ENCODE peak calls at places on chromosomes 7 and 10, in four cellular contexts. H is A549, O is SK-N-SH, W is K562. B is an unnamed sample.

GRCh38 chr7:51068401-51068800 is 248.2 kb downstream of the COBL start:
- DNase-seq in H (no peak), O (no peak), W (no peak), B (no peak)

GRCh38 chr7:111074071-111074771 is 16.7 kb upstream of the LRRN3 start:
- DNase-seq in H (no peak), O (no peak), W (peak), B (no peak)

GRCh38 chr7:97973206-97973658 is 16.8 kb downstream of the OCM2 start:
- DNase-seq in H (peak), O (peak), W (peak), B (no peak)

GRCh38 chr10:5413012-5413938 is 918 bp downstream of the NET1 start:
- DNase-seq in H (peak), O (no peak), W (no peak), B (peak)

GRCh38 chr10:79025113-79025832 is 43.5 kb upstream of the ZMIZ1 start:
- DNase-seq in H (no peak), O (peak), W (no peak), B (no peak)

GRCh38 chr7:71372991-71373390 is 241.0 kb downstream of the GALNT17 start:
- DNase-seq in H (no peak), O (no peak), W (no peak), B (no peak)

GRCh38 chr10:132539431-132539839 is 1.8 kb downstream of the INPP5A start:
- DNase-seq in H (no peak), O (no peak), W (no peak), B (no peak)

GRCh38 chr10:22479419-22479818 is 134.1 kb downstream of the SPAG6 start:
- DNase-seq in H (no peak), O (no peak), W (peak), B (no peak)

GRCh38 chr10:29557665-29558064 is 77.1 kb downstream of the SVIL start:
- DNase-seq in H (no peak), O (peak), W (no peak), B (no peak)

GRCh38 chr7:155804897-155805825 is 7.1 kb downstream of the SHH start:
- DNase-seq in H (peak), O (peak), W (peak), B (peak)

DNA sequence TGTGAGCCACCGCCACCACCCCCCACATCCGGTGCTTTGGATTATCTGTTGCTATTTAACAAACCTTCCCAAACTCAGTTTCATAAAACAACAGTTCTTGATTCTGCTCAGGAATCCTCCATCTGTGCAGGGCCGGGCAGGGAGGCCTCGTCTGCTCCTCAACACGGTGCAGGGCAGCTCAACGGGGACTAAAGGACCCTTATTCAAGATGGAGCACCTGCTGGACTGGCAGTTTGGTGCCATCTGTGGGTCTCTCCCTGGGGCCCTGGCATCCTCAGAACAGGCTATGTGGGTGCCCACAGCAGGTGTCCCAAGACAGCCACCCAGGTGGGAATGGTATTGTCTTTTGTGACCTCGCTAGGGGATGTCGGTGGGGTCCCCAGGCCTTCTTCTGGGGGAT is 31.0 kb upstream of the ELFN1 start:
- DNase-seq in H (no peak), O (no peak), W (no peak), B (no peak)
- TF ChIP-seq SMC3 in H (no peak), O (no peak), W (no peak), B (no peak)

DNA sequence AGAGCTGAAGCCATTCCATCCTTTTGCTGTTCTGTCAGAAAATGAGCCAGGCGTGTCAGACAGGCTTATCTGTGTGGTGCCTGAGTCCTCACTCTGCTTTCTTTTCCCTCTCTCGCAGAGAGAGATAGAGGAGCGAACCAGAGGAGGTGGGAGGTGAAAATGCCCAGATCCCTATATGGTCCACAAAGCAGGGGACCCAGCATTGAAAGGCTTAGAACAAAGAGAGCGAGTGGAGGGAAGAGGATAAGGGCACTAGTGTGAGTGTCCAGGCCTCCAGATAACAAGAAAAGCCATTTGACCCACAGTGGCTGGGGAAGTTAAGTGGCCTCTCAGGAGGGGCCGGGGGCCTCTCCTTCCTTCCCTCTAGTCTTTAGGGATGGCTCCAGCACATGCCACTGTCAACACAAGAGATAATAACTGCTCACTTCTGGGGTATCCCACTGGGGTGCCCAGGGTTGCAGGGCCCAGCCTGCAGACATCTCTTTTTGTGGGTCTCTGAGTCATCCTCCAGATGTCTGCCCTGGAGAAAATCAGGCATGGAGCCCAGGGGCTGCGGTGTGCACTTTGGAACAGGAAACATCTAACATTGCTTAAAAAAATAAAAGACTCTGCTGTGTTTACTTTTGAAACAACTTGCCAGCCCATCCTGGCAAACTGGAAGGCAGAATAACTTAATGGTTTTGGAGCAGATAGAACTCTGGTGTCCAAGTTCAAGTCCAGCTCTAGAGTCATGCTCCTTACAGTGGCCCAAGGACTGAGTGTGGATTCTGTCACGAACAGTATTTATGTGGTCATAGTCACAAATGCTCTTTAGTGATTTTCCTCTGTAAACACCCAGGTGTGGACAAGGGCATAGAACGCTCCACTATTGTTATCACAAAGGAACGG is 189.5 kb downstream of the CXCL12 start:
- DNase-seq in H (peak), O (no peak), W (no peak), B (peak)
- TF ChIP-seq RCOR1 in H (no peak), O (no peak), W (no peak), B (no peak)

DNA sequence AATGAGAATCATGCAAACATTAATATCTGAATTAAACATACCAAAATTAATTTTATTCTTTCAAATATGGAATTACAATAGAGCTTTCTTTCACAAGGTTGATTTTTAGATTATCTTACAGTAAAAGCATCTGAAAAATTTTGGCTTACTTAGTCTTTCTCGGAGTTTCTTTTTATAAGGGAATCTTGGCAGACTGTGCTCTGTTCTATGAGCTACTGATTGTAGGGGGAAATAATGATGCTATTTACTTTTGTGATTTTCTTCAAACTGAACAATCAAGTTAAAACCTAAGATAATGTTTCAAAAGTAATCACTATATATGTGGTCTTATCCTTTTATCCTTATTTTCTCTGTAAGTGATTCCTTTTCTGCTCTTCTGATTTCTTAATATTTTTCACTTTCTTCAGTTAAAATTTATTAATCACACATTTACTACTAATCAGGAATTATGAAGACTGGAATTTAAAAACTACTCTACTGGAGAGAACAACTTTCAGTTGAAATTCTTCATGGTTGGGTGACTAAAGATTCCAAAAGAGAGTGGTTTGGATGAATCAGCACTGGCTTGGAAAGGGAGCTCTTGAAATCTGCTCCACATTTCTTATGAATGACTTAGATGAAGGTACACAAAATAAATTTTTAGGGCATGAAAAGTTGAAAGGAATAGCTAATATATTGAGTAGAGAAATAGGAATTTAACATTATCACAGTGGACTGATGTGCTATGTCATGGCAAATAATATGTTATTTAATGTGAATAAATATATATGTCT is 103.9 kb downstream of the PPP1R9A start:
- DNase-seq in H (peak), O (no peak), W (no peak), B (peak)
- TF ChIP-seq SMC3 in H (peak), O (no peak), W (no peak), B (no peak)

GRCh38 chr7:127758845-127759244 is 106.9 kb downstream of the SND1 start:
- DNase-seq in H (no peak), O (no peak), W (no peak), B (no peak)
- TF ChIP-seq RCOR1 in H (no peak), O (no peak), W (no peak), B (no peak)

GRCh38 chr7:128794020-128794419 is 2.3 kb downstream of the CCDC136 start:
- DNase-seq in H (peak), O (no peak), W (no peak), B (no peak)
- TF ChIP-seq SMC3 in H (peak), O (no peak), W (no peak), B (no peak)

GRCh38 chr7:48083114-48083830 is 5.8 kb upstream of the UPP1 start:
- DNase-seq in H (no peak), O (no peak), W (no peak), B (peak)

GRCh38 chr7:48087349-48087748 is 1.7 kb upstream of the UPP1 start:
- DNase-seq in H (no peak), O (no peak), W (no peak), B (peak)

GRCh38 chr7:48085433-48085791 is 3.7 kb upstream of the UPP1 start:
- DNase-seq in H (no peak), O (no peak), W (no peak), B (no peak)

GRCh38 chr7:48085942-48086341 is 3.1 kb upstream of the UPP1 start:
- DNase-seq in H (no peak), O (no peak), W (no peak), B (no peak)

GRCh38 chr7:48084727-48085432 is 4.2 kb upstream of the UPP1 start:
- DNase-seq in H (peak), O (peak), W (peak), B (peak)
- TF ChIP-seq RCOR1 in H (no peak), O (no peak), W (peak), B (peak)

GRCh38 chr10:3196971-3197353 is 24.4 kb upstream of the PITRM1 start:
- DNase-seq in H (no peak), O (no peak), W (no peak), B (no peak)

GRCh38 chr10:3198900-3199299 is 26.3 kb upstream of the PITRM1 start:
- DNase-seq in H (no peak), O (no peak), W (no peak), B (no peak)

GRCh38 chr10:3196482-3196881 is 23.9 kb upstream of the PITRM1 start:
- DNase-seq in H (no peak), O (no peak), W (no peak), B (no peak)

GRCh38 chr10:3197354-3198003 is 24.9 kb upstream of the PITRM1 start:
- DNase-seq in H (peak), O (peak), W (peak), B (peak)

DNA sequence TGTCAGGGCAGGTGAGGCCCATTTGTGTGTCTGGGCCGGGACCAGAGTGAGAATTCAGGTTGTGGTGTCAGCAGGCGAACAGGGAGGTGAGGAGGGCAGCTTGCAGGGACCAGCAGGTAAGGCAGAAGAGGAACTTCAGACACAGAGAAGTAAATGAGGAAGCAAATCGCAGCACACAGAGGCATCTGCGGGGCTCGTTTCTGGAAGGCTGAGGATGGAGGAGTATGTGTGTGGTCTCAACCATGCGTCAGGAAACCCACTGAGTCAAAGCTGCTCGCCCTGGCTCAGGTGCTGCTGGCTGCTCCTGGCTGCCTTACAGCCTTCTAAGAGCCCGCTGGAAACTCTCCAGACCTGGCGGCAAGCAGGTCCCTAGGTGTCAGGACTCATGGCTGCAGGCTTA is 26.9 kb upstream of the PITRM1 start:
- DNase-seq in H (no peak), O (no peak), W (no peak), B (no peak)
- TF ChIP-seq SMC3 in H (no peak), O (no peak), W (no peak), B (no peak)

GRCh38 chr7:133645870-133646492 is 393.1 kb downstream of the EXOC4 start:
- DNase-seq in H (no peak), O (no peak), W (no peak), B (peak)
- TF ChIP-seq RCOR1 in H (no peak), O (no peak), W (no peak), B (no peak)

DNA sequence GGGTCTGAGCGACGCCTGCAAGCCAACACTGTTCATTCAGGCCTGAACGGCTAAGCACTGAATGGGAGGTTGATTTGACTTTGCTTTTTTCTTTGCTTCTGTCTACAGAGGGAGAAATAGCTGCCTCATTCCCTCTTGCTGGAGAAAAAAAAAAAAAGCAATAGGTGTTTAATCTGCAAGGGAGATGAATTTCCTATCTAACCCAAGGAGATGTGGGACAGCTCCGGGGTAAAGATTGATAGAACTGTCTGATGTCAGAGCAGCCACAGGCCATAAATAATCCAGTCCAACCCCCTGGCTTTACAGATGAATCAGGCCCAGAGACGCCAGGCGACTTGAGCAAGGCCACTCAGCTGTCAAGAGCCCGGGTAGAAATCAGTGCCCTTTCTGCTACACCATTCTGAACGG is 168.0 kb downstream of the ARHGAP12 start:
- DNase-seq in H (no peak), O (no peak), W (no peak), B (no peak)
- TF ChIP-seq SMC3 in H (no peak), O (no peak), W (no peak), B (no peak)

B was measured in IMR-90.